ENCODE peak calls at places on chromosomes 7 and 10, in eight cellular contexts. H is GM12865, C is dermis blood vessel endothelial cell, D is activated B cell treated with CpG ODN at 0.5 μM for 24 hours, A is HCT116, R is activated T-helper 1 cell treated with Interleukin-2 at 50 U/mL for 16 hours, N is memory B cell, K is NCI-H774. M is an unnamed sample.

GRCh38 chr7:12974451-12975166 is 287.2 kb downstream of the ARL4A start:
- DNase-seq in R (no peak), N (no peak), C (no peak), K (no peak), D (no peak), A (no peak), H (no peak), M (no peak)

GRCh38 chr10:126910798-126911197 is 5.6 kb downstream of the DOCK1 start:
- DNase-seq in R (no peak), C (no peak), D (no peak), K (no peak), A (no peak), N (no peak), H (no peak), M (no peak)

GRCh38 chr10:101244321-101245050 is 15.2 kb upstream of the LBX1 start:
- DNase-seq in N (no peak), A (peak; percentile 26), C (no peak), R (no peak), D (no peak), H (no peak), K (no peak), M (peak; percentile 43)

GRCh38 chr10:5943536-5943935 is 33.8 kb downstream of the IL15RA start:
- DNase-seq in C (peak; percentile 58), K (no peak), H (no peak), N (no peak), A (no peak), R (no peak), D (no peak), M (no peak)

GRCh38 chr7:102220929-102221850 is 65.5 kb upstream of the SH2B2 start:
- DNase-seq in C (peak; percentile 69), K (no peak), A (no peak), D (no peak), H (no peak), R (no peak), N (no peak), M (peak; percentile 70)

GRCh38 chr7:129434846-129435318 is 650 bp downstream of the STRIP2 start:
- DNase-seq in R (no peak), H (peak; percentile 5), D (peak; percentile 16), K (no peak), A (no peak), N (no peak), C (peak; percentile 48), M (peak; percentile 20)

GRCh38 chr7:24905996-24906770 is 73.8 kb downstream of the OSBPL3 start:
- DNase-seq in H (no peak), D (no peak), N (no peak), A (peak; percentile 32), K (no peak), R (no peak), C (no peak), M (peak; percentile 83)

GRCh38 chr10:73232887-73233286 is 14.2 kb downstream of the DNAJC9 start:
- DNase-seq in D (no peak), R (no peak), N (no peak), K (no peak), C (peak; percentile 24), H (no peak), A (no peak), M (no peak)

GRCh38 chr7:27640914-27641570 is 21.6 kb downstream of the HIBADH start:
- DNase-seq in A (no peak), R (no peak), N (no peak), H (peak; percentile 42), D (no peak), C (peak; percentile 93), K (no peak), M (peak; percentile 72)

GRCh38 chr10:61835069-61835908 is 66.2 kb upstream of the ARID5B start:
- DNase-seq in C (peak; percentile 88), H (peak; percentile 59), D (no peak), N (no peak), A (peak; percentile 71), R (no peak), K (peak; percentile 22), M (peak; percentile 75)

GRCh38 chr7:124723012-124723411 is 42.6 kb downstream of the GPR37 start:
- DNase-seq in C (peak; percentile 5), K (no peak), H (no peak), R (no peak), N (no peak), D (no peak), A (peak; percentile 52), M (peak; percentile 88)

GRCh38 chr7:100215895-100216294 is 3.9 kb upstream of the PVRIG start:
- DNase-seq in C (peak; percentile 19), R (no peak), A (no peak), N (no peak), K (no peak), D (no peak), H (no peak), M (no peak)

GRCh38 chr10:51005551-51005950 is 68.7 kb upstream of the PRKG1 start:
- DNase-seq in R (no peak), H (no peak), D (no peak), N (no peak), K (no peak), A (no peak), C (no peak), M (no peak)

GRCh38 chr10:26455567-26456315 is 17.6 kb downstream of the APBB1IP start:
- DNase-seq in C (no peak), K (no peak), D (no peak), A (no peak), N (no peak), R (no peak), H (no peak), M (no peak)

GRCh38 chr10:132690821-132691610 is 94.9 kb downstream of the NKX6-2 start:
- DNase-seq in C (no peak), D (no peak), K (no peak), N (no peak), H (no peak), R (no peak), A (no peak), M (no peak)

GRCh38 chr7:49866076-49866735 is 92.8 kb downstream of the VWC2 start:
- DNase-seq in D (no peak), A (no peak), H (no peak), R (no peak), N (no peak), C (no peak), K (no peak), M (peak; percentile 95)

M was measured in epithelial cell of esophagus.